ENCODE peak calls at places on chromosomes 16 and 17, in nine cellular contexts. One of them, this sample, is unnamed.

GRCh38 chr17:27756467-27757371 is 43.6 kb downstream of the NOS2 start:
- DNase-seq in LoVo: peak
- DNase-seq in HS-27A: no peak
- DNase-seq in HCEC 1CT: no peak
- DNase-seq in DMS53: peak
- DNase-seq in nephron progenitor cell: peak
- DNase-seq in GM23248: peak
- DNase-seq in stomach: peak
- DNase-seq in stimulated activated CD8-positive, alpha-beta memory T cell treated with anti-CD3 and anti-CD28 coated beads, Interleukin-15, amount 100 ng/mL, for 48 hours: peak
- DNase-seq in this sample: peak

GRCh38 chr17:4673986-4674770 is 29.8 kb downstream of the PELP1 start:
- DNase-seq in GM23248: no peak
- DNase-seq in nephron progenitor cell: no peak
- DNase-seq in stimulated activated CD8-positive, alpha-beta memory T cell treated with anti-CD3 and anti-CD28 coated beads, Interleukin-15, amount 100 ng/mL, for 48 hours: no peak
- DNase-seq in DMS53: no peak
- DNase-seq in LoVo: no peak
- DNase-seq in HCEC 1CT: no peak
- DNase-seq in stomach: no peak
- DNase-seq in HS-27A: no peak
- DNase-seq in this sample: no peak

GRCh38 chr17:77959216-77959925 is 868 bp downstream of the TNRC6C start:
- DNase-seq in nephron progenitor cell: peak
- DNase-seq in LoVo: peak
- DNase-seq in GM23248: peak
- DNase-seq in DMS53: peak
- DNase-seq in stimulated activated CD8-positive, alpha-beta memory T cell treated with anti-CD3 and anti-CD28 coated beads, Interleukin-15, amount 100 ng/mL, for 48 hours: no peak
- DNase-seq in HS-27A: no peak
- DNase-seq in stomach: peak
- DNase-seq in HCEC 1CT: no peak
- DNase-seq in this sample: peak

GRCh38 chr16:11164482-11165270 is 91.3 kb downstream of the SOCS1 start:
- DNase-seq in stomach: peak
- DNase-seq in LoVo: no peak
- DNase-seq in stimulated activated CD8-positive, alpha-beta memory T cell treated with anti-CD3 and anti-CD28 coated beads, Interleukin-15, amount 100 ng/mL, for 48 hours: no peak
- DNase-seq in GM23248: no peak
- DNase-seq in DMS53: no peak
- DNase-seq in HS-27A: no peak
- DNase-seq in HCEC 1CT: no peak
- DNase-seq in nephron progenitor cell: no peak
- DNase-seq in this sample: no peak

GRCh38 chr16:85523602-85524364 is 89.3 kb upstream of the GSE1 start:
- DNase-seq in LoVo: no peak
- DNase-seq in stimulated activated CD8-positive, alpha-beta memory T cell treated with anti-CD3 and anti-CD28 coated beads, Interleukin-15, amount 100 ng/mL, for 48 hours: no peak
- DNase-seq in GM23248: no peak
- DNase-seq in nephron progenitor cell: peak
- DNase-seq in HS-27A: no peak
- DNase-seq in HCEC 1CT: no peak
- DNase-seq in DMS53: peak
- DNase-seq in stomach: peak
- DNase-seq in this sample: peak

GRCh38 chr16:88731699-88732098 is 25.4 kb downstream of the CTU2 start:
- DNase-seq in nephron progenitor cell: no peak
- DNase-seq in HS-27A: no peak
- DNase-seq in LoVo: no peak
- DNase-seq in HCEC 1CT: no peak
- DNase-seq in stimulated activated CD8-positive, alpha-beta memory T cell treated with anti-CD3 and anti-CD28 coated beads, Interleukin-15, amount 100 ng/mL, for 48 hours: no peak
- DNase-seq in stomach: no peak
- DNase-seq in GM23248: no peak
- DNase-seq in DMS53: peak
- DNase-seq in this sample: peak

GRCh38 chr17:78979780-78980623 is at the start of gene LGALS3BP:
- DNase-seq in HCEC 1CT: peak
- DNase-seq in HS-27A: no peak
- DNase-seq in LoVo: peak
- DNase-seq in DMS53: peak
- DNase-seq in nephron progenitor cell: no peak
- DNase-seq in stomach: peak
- DNase-seq in stimulated activated CD8-positive, alpha-beta memory T cell treated with anti-CD3 and anti-CD28 coated beads, Interleukin-15, amount 100 ng/mL, for 48 hours: no peak
- DNase-seq in GM23248: peak
- DNase-seq in this sample: peak

GRCh38 chr16:69298261-69298660 is 12.9 kb upstream of the VPS4A start:
- DNase-seq in GM23248: no peak
- DNase-seq in stimulated activated CD8-positive, alpha-beta memory T cell treated with anti-CD3 and anti-CD28 coated beads, Interleukin-15, amount 100 ng/mL, for 48 hours: no peak
- DNase-seq in HCEC 1CT: no peak
- DNase-seq in stomach: no peak
- DNase-seq in HS-27A: no peak
- DNase-seq in DMS53: no peak
- DNase-seq in LoVo: no peak
- DNase-seq in nephron progenitor cell: no peak
- DNase-seq in this sample: no peak

GRCh38 chr16:83113317-83113716 is 486.5 kb downstream of the CDH13 start:
- DNase-seq in HCEC 1CT: peak
- DNase-seq in nephron progenitor cell: peak
- DNase-seq in GM23248: peak
- DNase-seq in stomach: no peak
- DNase-seq in HS-27A: no peak
- DNase-seq in LoVo: no peak
- DNase-seq in DMS53: peak
- DNase-seq in stimulated activated CD8-positive, alpha-beta memory T cell treated with anti-CD3 and anti-CD28 coated beads, Interleukin-15, amount 100 ng/mL, for 48 hours: no peak
- DNase-seq in this sample: no peak

GRCh38 chr17:39607057-39607850 is 466 bp downstream of the NEUROD2 start:
- DNase-seq in HS-27A: no peak
- DNase-seq in GM23248: no peak
- DNase-seq in stomach: no peak
- DNase-seq in LoVo: no peak
- DNase-seq in HCEC 1CT: no peak
- DNase-seq in DMS53: peak
- DNase-seq in nephron progenitor cell: no peak
- DNase-seq in stimulated activated CD8-positive, alpha-beta memory T cell treated with anti-CD3 and anti-CD28 coated beads, Interleukin-15, amount 100 ng/mL, for 48 hours: no peak
- DNase-seq in this sample: no peak

GRCh38 chr17:19785854-19786253 is 37.8 kb upstream of the ALDH3A1 start:
- DNase-seq in GM23248: no peak
- DNase-seq in DMS53: no peak
- DNase-seq in HCEC 1CT: no peak
- DNase-seq in stomach: no peak
- DNase-seq in stimulated activated CD8-positive, alpha-beta memory T cell treated with anti-CD3 and anti-CD28 coated beads, Interleukin-15, amount 100 ng/mL, for 48 hours: no peak
- DNase-seq in LoVo: no peak
- DNase-seq in HS-27A: no peak
- DNase-seq in nephron progenitor cell: no peak
- DNase-seq in this sample: no peak

GRCh38 chr16:2280461-2280860 is 12.5 kb upstream of the RNPS1 start:
- DNase-seq in HS-27A: no peak
- DNase-seq in LoVo: no peak
- DNase-seq in GM23248: no peak
- DNase-seq in HCEC 1CT: no peak
- DNase-seq in stomach: no peak
- DNase-seq in nephron progenitor cell: no peak
- DNase-seq in stimulated activated CD8-positive, alpha-beta memory T cell treated with anti-CD3 and anti-CD28 coated beads, Interleukin-15, amount 100 ng/mL, for 48 hours: no peak
- DNase-seq in DMS53: no peak
- DNase-seq in this sample: no peak

GRCh38 chr16:2963074-2963610 is 933 bp upstream of the KREMEN2 start:
- DNase-seq in GM23248: no peak
- DNase-seq in DMS53: peak
- DNase-seq in HS-27A: no peak
- DNase-seq in LoVo: no peak
- DNase-seq in stimulated activated CD8-positive, alpha-beta memory T cell treated with anti-CD3 and anti-CD28 coated beads, Interleukin-15, amount 100 ng/mL, for 48 hours: no peak
- DNase-seq in nephron progenitor cell: peak
- DNase-seq in HCEC 1CT: no peak
- DNase-seq in stomach: no peak
- DNase-seq in this sample: no peak

GRCh38 chr16:15961060-15961511 is 11.7 kb downstream of the ABCC1 start:
- DNase-seq in LoVo: no peak
- DNase-seq in nephron progenitor cell: no peak
- DNase-seq in GM23248: no peak
- DNase-seq in DMS53: no peak
- DNase-seq in HCEC 1CT: no peak
- DNase-seq in stomach: no peak
- DNase-seq in HS-27A: no peak
- DNase-seq in stimulated activated CD8-positive, alpha-beta memory T cell treated with anti-CD3 and anti-CD28 coated beads, Interleukin-15, amount 100 ng/mL, for 48 hours: peak
- DNase-seq in this sample: no peak

GRCh38 chr17:65531508-65532431 is 29.7 kb downstream of the AXIN2 start:
- DNase-seq in GM23248: peak
- DNase-seq in nephron progenitor cell: peak
- DNase-seq in LoVo: no peak
- DNase-seq in HCEC 1CT: peak
- DNase-seq in stomach: peak
- DNase-seq in stimulated activated CD8-positive, alpha-beta memory T cell treated with anti-CD3 and anti-CD28 coated beads, Interleukin-15, amount 100 ng/mL, for 48 hours: no peak
- DNase-seq in HS-27A: no peak
- DNase-seq in DMS53: no peak
- DNase-seq in this sample: peak

GRCh38 chr17:56786989-56787482 is 46.7 kb downstream of the C17orf67 start:
- DNase-seq in HS-27A: peak
- DNase-seq in LoVo: peak
- DNase-seq in stomach: no peak
- DNase-seq in DMS53: peak
- DNase-seq in GM23248: peak
- DNase-seq in stimulated activated CD8-positive, alpha-beta memory T cell treated with anti-CD3 and anti-CD28 coated beads, Interleukin-15, amount 100 ng/mL, for 48 hours: peak
- DNase-seq in nephron progenitor cell: no peak
- DNase-seq in HCEC 1CT: peak
- DNase-seq in this sample: peak

This sample was measured in AG08396.